ENCODE peak calls at places on chromosomes 3 and 15, in five cellular contexts. F is C1 segment of cervical spinal cord, P is NCI-H2081 treated with DMSO at 0.1 percent for 48 hours, U is fibroblast of pulmonary artery, A is uterus. R is an unnamed sample.
A peak's percentile ranks its signal among the peaks of the same experiment; 100 is the strongest.

GRCh38 chr3:125332504-125332903 is 42.6 kb downstream of the ZNF148 start:
- DNase-seq in F (no peak), P (no peak), U (no peak), A (no peak), R (no peak)

GRCh38 chr3:8458711-8459110 is 42.9 kb upstream of the LMCD1 start:
- DNase-seq in F (no peak), P (no peak), U (peak; percentile 51), A (no peak), R (peak; percentile 93)

GRCh38 chr3:119295816-119296484 is 1.8 kb downstream of the ARHGAP31 start:
- DNase-seq in F (no peak), P (no peak), U (no peak), A (no peak), R (no peak)

GRCh38 chr15:64623347-64624024 is 151.9 kb downstream of the RBPMS2 start:
- DNase-seq in F (no peak), P (no peak), U (no peak), A (no peak), R (peak; percentile 50)

GRCh38 chr3:112129925-112130637 is 3.0 kb downstream of the GCSAM start:
- DNase-seq in F (no peak), P (no peak), U (no peak), A (no peak), R (no peak)

GRCh38 chr15:54854667-54855066 is 342.1 kb downstream of the RSL24D1 start:
- DNase-seq in F (no peak), P (no peak), U (no peak), A (no peak), R (no peak)

GRCh38 chr3:49841126-49841525 is 15.2 kb downstream of the TRAIP start:
- DNase-seq in F (no peak), P (no peak), U (peak; percentile 44), A (no peak), R (no peak)

GRCh38 chr3:126491221-126492013 is 15.7 kb upstream of the ZXDC start:
- DNase-seq in F (no peak), P (no peak), U (no peak), A (no peak), R (no peak)